ENCODE peak calls at places on chromosome 21, in four cellular contexts. M, Q, T and F are unnamed samples. For H3K4me1 and H3K9me3, the result is how much of the 10 kb centered on the place peaks cover.

GRCh38 chr21:28069446-28069845 is 923.2 kb downstream of the LTN1 start:
- DNase-seq in T (no peak), M (no peak), Q (no peak), F (no peak)

GRCh38 chr21:38787461-38788274 is 18.1 kb upstream of the ETS2 start:
- DNase-seq in Q (no peak), T (peak), M (no peak), F (no peak)

GRCh38 chr21:29470397-29470796 is 171.7 kb downstream of the BACH1 start:
- DNase-seq in T (no peak), Q (no peak), M (no peak), F (no peak)

GRCh38 chr21:24023936-24024335 is 1583.3 kb downstream of the MRPL39 start:
- DNase-seq in T (no peak), M (no peak), Q (peak), F (no peak)

GRCh38 chr21:38831526-38832467 is 26.1 kb downstream of the ETS2 start:
- DNase-seq in Q (no peak), M (peak), T (peak), F (no peak)

GRCh38 chr21:16076465-16076864 is 346.7 kb downstream of the USP25 start:
- DNase-seq in T (no peak), Q (no peak), M (no peak), F (no peak)

GRCh38 chr21:39384674-39385298 is 35.9 kb upstream of the HMGN1 start:
- DNase-seq in M (no peak), T (no peak), Q (no peak), F (no peak)

GRCh38 chr21:46554431-46555224 is 50.3 kb downstream of the S100B start:
- DNase-seq in Q (no peak), M (no peak), T (peak), F (no peak)

GRCh38 chr21:23014021-23014420 is 2015.8 kb downstream of the NCAM2 start:
- DNase-seq in M (no peak), T (no peak), Q (no peak), F (no peak)

GRCh38 chr21:39531777-39532333 is 80.1 kb downstream of the SH3BGR start:
- DNase-seq in M (no peak), Q (no peak), T (no peak), F (no peak)

GRCh38 chr21:41168391-41169257 is 664 bp downstream of the BACE2 start:
- DNase-seq in M (peak), T (peak), Q (peak), F (no peak)

GRCh38 chr21:43717967-43718871 is 710 bp upstream of the PDXK start:
- DNase-seq in M (no peak), Q (peak), T (no peak), F (no peak)

GRCh38 chr21:40680311-40680710 is 166.6 kb downstream of the DSCAM start:
- DNase-seq in Q (no peak), M (no peak), T (no peak), F (no peak)

GRCh38 chr21:18023099-18023498 is 203.9 kb upstream of the C21orf91 start:
- DNase-seq in M (no peak), Q (no peak), T (no peak), F (no peak)

GRCh38 chr21:35658242-35658641 is 402.1 kb downstream of the SETD4 start:
- DNase-seq in M (no peak), Q (no peak), T (no peak), F (no peak)

DNA sequence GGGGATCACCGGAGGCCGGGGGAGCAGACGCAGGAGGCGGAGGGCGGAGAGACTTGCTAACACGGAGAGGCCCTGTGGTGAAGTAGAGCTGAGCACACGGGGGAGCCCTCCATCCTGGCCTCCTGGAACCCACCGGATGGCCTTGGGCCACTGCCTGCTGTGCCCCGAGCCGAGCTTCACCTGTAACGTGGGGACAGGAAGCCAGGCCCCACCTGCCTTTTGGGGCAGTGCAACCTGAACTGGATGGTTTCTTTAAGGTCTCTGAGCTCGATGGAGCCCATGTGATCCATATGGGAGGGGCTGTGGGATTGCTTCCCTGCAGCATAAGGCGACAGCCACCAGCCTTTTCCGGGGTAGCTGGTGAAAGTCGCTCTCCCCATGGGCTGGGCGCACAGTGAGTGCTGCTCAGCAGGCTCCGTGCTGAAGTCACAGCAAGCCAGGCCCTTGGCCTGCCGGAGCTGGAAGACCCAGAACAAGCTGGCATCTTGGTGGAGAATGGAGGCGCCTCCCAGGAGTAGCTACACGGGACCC is 35.8 kb downstream of the TFF3 start:
- DNase-seq in T (no peak), M (no peak), Q (no peak), F (no peak)
- H3K4me1 ChIP-seq in T (under half), M (under half), Q (under half), F (under half)

DNA sequence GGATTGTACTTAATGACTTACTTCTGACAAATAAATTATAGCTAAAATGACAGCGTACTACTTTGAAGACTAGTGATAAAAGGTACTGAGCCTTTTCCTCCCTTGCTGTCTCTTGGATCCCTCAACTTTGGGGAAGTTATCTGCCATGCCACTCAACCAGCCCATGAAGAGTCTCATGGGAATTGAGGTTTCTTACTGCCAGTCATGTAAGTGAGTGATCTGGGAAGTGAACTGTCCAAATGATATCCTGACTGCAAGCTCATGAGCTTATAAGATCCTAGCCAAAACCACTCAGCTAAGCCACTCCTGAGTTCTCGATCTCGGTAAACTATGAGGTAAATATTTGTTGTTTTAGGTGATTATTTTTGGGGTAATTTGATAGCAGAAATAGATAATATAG is 247.8 kb downstream of the NCAM2 start:
- DNase-seq in Q (no peak), M (no peak), T (no peak), F (no peak)
- H3K9me3 ChIP-seq in Q (under half), M (under half), T (under half), F (under half)

DNA sequence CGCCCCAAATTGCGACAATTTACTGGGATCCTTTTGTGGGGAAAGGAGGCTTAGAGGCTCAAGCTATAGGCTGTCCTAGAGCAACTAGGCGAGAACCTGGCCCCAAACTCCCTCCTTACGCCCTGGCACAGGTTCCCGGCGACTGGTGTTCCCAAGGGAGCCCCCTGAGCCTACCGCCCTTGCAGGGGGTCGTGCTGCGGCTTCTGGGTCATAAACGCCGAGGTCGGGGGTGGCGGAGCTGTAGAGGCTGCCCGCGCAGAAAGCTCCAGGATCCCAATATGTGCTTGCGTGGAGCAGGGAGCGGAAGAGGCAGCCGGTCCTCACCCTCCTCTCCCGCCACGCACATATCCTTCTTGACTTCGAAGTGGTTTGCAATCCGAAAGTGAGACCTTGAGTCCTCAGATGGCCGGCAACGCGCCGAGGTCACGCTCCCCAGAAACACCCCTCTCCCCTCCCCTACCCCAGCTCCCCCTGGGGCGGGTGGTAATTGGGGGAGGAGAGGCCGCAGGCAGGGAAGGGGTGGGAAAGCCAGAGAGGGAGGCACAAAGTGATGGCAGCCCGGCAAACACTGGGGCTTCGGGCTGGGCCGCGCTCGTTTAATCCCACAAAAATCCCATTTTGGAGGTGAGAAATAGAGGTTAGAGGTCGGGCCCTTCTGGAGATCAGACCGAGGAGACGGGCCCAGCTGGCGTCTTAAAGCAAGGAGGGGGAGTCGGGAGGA is 6.2 kb downstream of the SIM2 start:
- DNase-seq in Q (no peak), T (no peak), M (peak), F (no peak)
- H3K4me3 ChIP-seq in Q (no peak), T (peak), M (no peak), F (no peak)

GRCh38 chr21:31663584-31664249 is 4.2 kb downstream of the SOD1 start:
- DNase-seq in T (no peak), M (no peak), Q (no peak), F (no peak)
- H3K4me1 ChIP-seq in T (half or more), M (under half), Q (under half), F (under half)

GRCh38 chr21:45162809-45163208 is 88.4 kb downstream of the ADARB1 start:
- DNase-seq in M (no peak), Q (no peak), T (no peak), F (no peak)

GRCh38 chr21:45163413-45164123 is 89.2 kb downstream of the ADARB1 start:
- DNase-seq in M (peak), T (no peak), Q (no peak), F (no peak)

GRCh38 chr21:45161039-45161945 is 86.9 kb downstream of the ADARB1 start:
- DNase-seq in M (peak), T (no peak), Q (no peak), F (no peak)

GRCh38 chr21:45164124-45164511 is 89.7 kb downstream of the ADARB1 start:
- DNase-seq in Q (no peak), M (peak), T (no peak), F (no peak)

DNA sequence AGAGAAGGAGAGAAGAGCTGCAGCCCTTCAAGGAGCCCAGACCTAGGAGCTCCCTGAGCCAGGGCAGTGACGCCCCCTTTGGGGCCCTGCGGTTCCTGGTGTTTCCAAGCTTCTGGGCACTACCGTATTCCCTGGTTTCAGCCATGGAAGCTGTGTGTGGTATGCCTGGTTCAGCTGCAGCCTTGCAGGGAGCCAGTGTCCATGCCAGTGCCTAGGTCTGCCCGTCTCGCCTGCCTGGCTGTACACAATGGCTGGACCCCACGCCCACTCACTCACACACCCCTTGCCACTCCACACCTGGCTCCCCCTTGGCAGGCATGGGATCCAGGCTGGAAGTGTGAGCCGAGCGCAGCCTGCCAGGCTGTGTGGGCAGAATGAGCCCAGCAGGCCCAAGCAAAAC is 87.7 kb downstream of the ADARB1 start:
- DNase-seq in T (no peak), M (peak), Q (no peak), F (no peak)
- H3K9me3 ChIP-seq in T (under half), M (under half), Q (under half), F (under half)

GRCh38 chr21:36980280-36981048 is 14.0 kb upstream of the HLCS start:
- DNase-seq in Q (peak), T (peak), M (no peak), F (no peak)

GRCh38 chr21:36981977-36982700 is 15.7 kb upstream of the HLCS start:
- DNase-seq in Q (no peak), M (no peak), T (no peak), F (no peak)

GRCh38 chr21:36976882-36977651 is 10.6 kb upstream of the HLCS start:
- DNase-seq in M (no peak), T (no peak), Q (peak), F (no peak)

GRCh38 chr21:36976228-36976627 is 9.8 kb upstream of the HLCS start:
- DNase-seq in T (no peak), Q (no peak), M (no peak), F (no peak)

GRCh38 chr21:36981049-36981391 is 14.6 kb upstream of the HLCS start:
- DNase-seq in Q (no peak), T (no peak), M (no peak), F (no peak)
- H3K4me3 ChIP-seq in Q (no peak), T (peak), M (no peak), F (peak)

DNA sequence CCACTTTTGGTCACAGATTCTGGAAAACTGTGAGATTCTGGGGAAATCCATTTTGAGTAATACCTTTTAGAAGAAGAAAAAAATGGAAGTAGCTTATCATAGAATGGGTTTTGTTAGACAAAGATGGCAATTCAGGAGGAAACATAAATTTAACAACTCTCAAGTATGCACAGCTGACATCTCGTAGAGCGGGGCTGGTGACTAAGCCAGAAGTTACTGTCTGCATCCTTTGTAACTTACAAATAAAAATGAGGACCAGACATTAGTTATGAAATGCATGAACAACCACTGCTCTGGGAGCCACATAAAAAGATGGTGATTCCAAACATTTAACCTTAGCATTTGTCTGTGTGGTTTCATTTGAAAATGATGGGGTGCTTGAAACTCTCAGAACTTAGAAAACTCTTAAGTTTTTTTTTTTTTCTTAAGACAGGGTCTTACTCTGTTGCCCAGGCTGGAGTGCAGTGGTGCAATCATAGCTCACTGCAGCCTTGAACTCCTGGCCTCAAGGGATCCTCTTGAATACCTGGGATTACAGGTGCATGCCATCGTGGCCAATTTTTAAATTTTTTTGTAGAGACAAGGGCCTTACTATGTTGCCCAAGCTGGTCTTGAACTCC is 49.2 kb upstream of the ATP5PO start:
- DNase-seq in Q (no peak), M (no peak), T (no peak), F (no peak)
- H3K4me1 ChIP-seq in Q (under half), M (under half), T (under half), F (under half)